ENCODE peak calls at places on chromosomes 16 and 17, in ten cellular contexts. X is spleen, U is astrocyte of the spinal cord, C is fibroblast of the aortic adventitia, I is cardiac fibroblast, O is ovary, T is fibroblast of lung, W is GM12878, F is PC-3, Q is prostate gland. V is an unnamed sample.

GRCh38 chr16:641326-642188 is at the start of gene MCRIP2:
- DNase-seq in X (peak; percentile 94), U (peak; percentile 55), C (peak; percentile 66), I (peak; percentile 85), O (peak; percentile 92), T (peak; percentile 58), W (peak; percentile 34), F (peak; percentile 80), Q (peak; percentile 73), V (no peak)

GRCh38 chr17:56715613-56716357 is 117.9 kb downstream of the C17orf67 start:
- DNase-seq in X (peak; percentile 88), U (peak; percentile 83), C (peak; percentile 83), I (peak; percentile 84), O (peak; percentile 68), T (peak; percentile 61), W (peak; percentile 38), F (peak; percentile 97), Q (peak; percentile 74), V (peak; percentile 67)

GRCh38 chr16:77816293-77816692 is 27.9 kb downstream of the VAT1L start:
- DNase-seq in X (no peak), U (peak; percentile 38), C (peak; percentile 41), I (peak; percentile 8), O (no peak), T (peak; percentile 70), W (no peak), F (no peak), Q (no peak), V (no peak)

GRCh38 chr17:71224824-71225575 is 895.8 kb upstream of the SOX9 start:
- DNase-seq in X (no peak), U (peak; percentile 40), C (no peak), I (peak; percentile 2), O (no peak), T (peak; percentile 62), W (no peak), F (peak; percentile 18), Q (no peak), V (no peak)

GRCh38 chr17:41772218-41772585 is 14.3 kb downstream of the JUP start:
- DNase-seq in X (no peak), U (no peak), C (no peak), I (no peak), O (no peak), T (no peak), W (no peak), F (peak; percentile 82), Q (peak; percentile 88), V (no peak)

GRCh38 chr17:44322236-44322895 is 2.3 kb downstream of the SLC25A39 start:
- DNase-seq in X (no peak), U (no peak), C (no peak), I (no peak), O (no peak), T (no peak), W (no peak), F (no peak), Q (no peak), V (no peak)

GRCh38 chr16:75758215-75758614 is 31.9 kb upstream of the CPHXL start:
- DNase-seq in X (no peak), U (peak; percentile 79), C (peak; percentile 49), I (peak; percentile 13), O (no peak), T (peak; percentile 82), W (no peak), F (no peak), Q (no peak), V (no peak)

GRCh38 chr16:76801357-76801756 is 389.6 kb upstream of the MON1B start:
- DNase-seq in X (no peak), U (no peak), C (no peak), I (no peak), O (no peak), T (no peak), W (no peak), F (no peak), Q (no peak), V (no peak)

GRCh38 chr16:23520500-23520899 is 10.2 kb upstream of the GGA2 start:
- DNase-seq in X (no peak), U (no peak), C (no peak), I (no peak), O (no peak), T (no peak), W (no peak), F (no peak), Q (no peak), V (no peak)

GRCh38 chr16:68257251-68257905 is 6.9 kb upstream of the SLC7A6 start:
- DNase-seq in X (no peak), U (no peak), C (no peak), I (no peak), O (no peak), T (no peak), W (no peak), F (peak; percentile 22), Q (no peak), V (no peak)

GRCh38 chr17:42493324-42493723 is 34.6 kb downstream of the ATP6V0A1 start:
- DNase-seq in X (no peak), U (no peak), C (no peak), I (no peak), O (no peak), T (no peak), W (no peak), F (no peak), Q (no peak), V (no peak)

GRCh38 chr17:16215965-16216316 is 607 bp upstream of the NCOR1 start:
- DNase-seq in X (no peak), U (no peak), C (no peak), I (no peak), O (no peak), T (no peak), W (no peak), F (peak; percentile 31), Q (no peak), V (no peak)

GRCh38 chr16:79334127-79334526 is 266.4 kb downstream of the MAF start:
- DNase-seq in X (no peak), U (no peak), C (no peak), I (no peak), O (no peak), T (no peak), W (no peak), F (no peak), Q (no peak), V (no peak)
- TF ChIP-seq CTCF in X (peak; percentile 35), U (no peak), C (no peak), I (no peak), O (no peak), T (no peak), W (peak; percentile 44), F (peak; percentile 36), Q (no peak), V (peak; percentile 48)

DNA sequence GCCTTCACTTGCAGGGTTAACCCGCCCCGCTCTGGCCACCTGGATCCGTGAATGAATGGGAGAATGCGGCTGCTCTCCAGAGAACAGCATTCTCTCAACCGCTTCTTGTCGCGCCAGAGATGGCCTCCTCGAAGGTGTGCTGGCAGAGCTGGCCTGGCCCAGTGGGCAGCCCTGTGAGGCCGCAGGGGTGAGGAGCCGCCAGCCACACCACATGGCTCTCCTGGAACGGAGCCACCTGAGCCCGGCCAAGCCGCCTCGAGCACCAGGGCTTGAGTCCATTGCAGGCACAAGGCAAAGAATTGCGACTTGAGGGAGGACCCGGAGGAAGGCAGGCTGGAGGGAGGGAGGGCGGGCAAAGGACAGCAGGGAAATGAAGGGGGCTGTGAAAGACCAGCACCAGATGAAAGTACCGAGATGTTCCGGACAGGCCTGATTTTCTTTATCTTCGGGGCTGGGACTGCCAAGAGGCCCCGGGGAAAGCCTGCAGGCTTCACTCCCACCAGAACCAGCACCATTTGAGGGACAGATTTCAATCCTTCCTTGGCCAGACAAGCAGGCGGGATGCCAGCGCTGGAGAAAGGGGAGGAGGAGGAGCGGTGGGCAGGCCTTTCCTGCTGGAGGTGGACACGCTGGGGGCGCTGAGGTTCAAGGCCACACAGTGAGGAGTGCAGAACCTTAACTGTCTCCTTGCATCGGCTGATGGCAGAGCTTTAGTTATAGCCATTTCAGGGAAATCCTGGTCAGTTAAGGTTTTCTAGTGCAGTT is 69.4 kb downstream of the MRC2 start:
- DNase-seq in X (no peak), U (no peak), C (peak; percentile 38), I (no peak), O (peak; percentile 68), T (no peak), W (no peak), F (no peak), Q (no peak), V (no peak)
- TF ChIP-seq CTCF in X (no peak), U (no peak), C (no peak), I (no peak), O (no peak), T (no peak), W (no peak), F (no peak), Q (no peak), V (no peak)

DNA sequence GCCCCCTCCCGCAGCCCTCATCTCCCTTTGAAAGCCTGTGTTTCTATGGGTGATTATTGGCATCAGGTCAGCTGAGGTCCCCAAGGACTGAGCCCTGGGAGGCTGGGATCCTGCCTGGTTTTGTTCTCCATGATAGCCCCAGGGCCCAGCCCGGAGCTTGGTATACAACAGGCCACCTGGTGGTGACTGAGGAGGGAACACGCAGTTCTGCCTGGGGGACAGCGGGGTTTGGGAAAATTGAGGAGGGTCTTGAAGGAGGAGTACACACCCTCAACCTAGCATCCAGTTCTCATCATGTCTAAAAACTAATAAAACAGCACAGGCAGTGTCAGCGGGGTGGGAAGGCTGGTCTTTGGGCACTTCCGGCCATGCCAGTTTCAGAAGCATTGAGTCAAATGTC is 335.1 kb downstream of the CPPED1 start:
- DNase-seq in X (no peak), U (no peak), C (no peak), I (no peak), O (no peak), T (no peak), W (no peak), F (no peak), Q (no peak), V (no peak)
- TF ChIP-seq CTCF in X (no peak), U (peak; percentile 15), C (no peak), I (no peak), O (no peak), T (no peak), W (no peak), F (peak; percentile 32), Q (no peak), V (peak; percentile 45)

GRCh38 chr16:88712362-88712979 is 6.2 kb downstream of the CTU2 start:
- DNase-seq in X (no peak), U (no peak), C (no peak), I (no peak), O (no peak), T (no peak), W (no peak), F (no peak), Q (no peak), V (no peak)

GRCh38 chr16:88713054-88713453 is 6.8 kb downstream of the CTU2 start:
- DNase-seq in X (no peak), U (no peak), C (no peak), I (no peak), O (no peak), T (no peak), W (no peak), F (no peak), Q (no peak), V (no peak)

GRCh38 chr16:88710556-88710955 is 4.3 kb downstream of the CTU2 start:
- DNase-seq in X (no peak), U (no peak), C (no peak), I (no peak), O (no peak), T (no peak), W (no peak), F (no peak), Q (no peak), V (no peak)

GRCh38 chr16:88713568-88714419 is 7.5 kb downstream of the CTU2 start:
- DNase-seq in X (no peak), U (no peak), C (no peak), I (no peak), O (no peak), T (peak; percentile 33), W (no peak), F (peak; percentile 18), Q (no peak), V (no peak)

GRCh38 chr16:88711750-88712340 is 5.5 kb downstream of the CTU2 start:
- DNase-seq in X (no peak), U (no peak), C (no peak), I (no peak), O (no peak), T (no peak), W (no peak), F (no peak), Q (no peak), V (no peak)
- TF ChIP-seq CTCF in X (no peak), U (no peak), C (no peak), I (no peak), O (no peak), T (no peak), W (no peak), F (no peak), Q (no peak), V (no peak)